ENCODE peak calls at places on chromosomes 1 and 21, in five cellular contexts. J, M, C, Z and U are unnamed samples.
A peak's percentile ranks its signal among the peaks of the same experiment; 100 is the strongest.

GRCh38 chr1:65260851-65261473 is 48.4 kb upstream of the DNAJC6 start:
- DNase-seq in J (peak; percentile 67), M (no peak), C (peak; percentile 59), Z (no peak), U (no peak)

GRCh38 chr1:182515556-182515955 is 65.6 kb downstream of the RGSL1 start:
- DNase-seq in J (no peak), M (no peak), C (no peak), Z (no peak), U (no peak)

GRCh38 chr1:205920159-205920558 is 23.1 kb downstream of the SLC26A9 start:
- DNase-seq in J (peak; percentile 34), M (no peak), C (no peak), Z (peak; percentile 96), U (no peak)

GRCh38 chr1:20663365-20663764 is 2.2 kb upstream of the DDOST start:
- DNase-seq in J (no peak), M (no peak), C (no peak), Z (no peak), U (no peak)

GRCh38 chr1:111769517-111770146 is 13.9 kb downstream of the DDX20 start:
- DNase-seq in J (peak; percentile 78), M (no peak), C (peak; percentile 63), Z (peak; percentile 46), U (peak; percentile 70)

GRCh38 chr1:158011714-158012113 is 18.3 kb downstream of the KIRREL1 start:
- DNase-seq in J (peak; percentile 64), M (no peak), C (no peak), Z (no peak), U (no peak)

GRCh38 chr1:36085686-36086526 is 2.0 kb downstream of the TEKT2 start:
- DNase-seq in J (no peak), M (no peak), C (no peak), Z (no peak), U (no peak)

GRCh38 chr1:18479484-18479883 is 1.2 kb upstream of the KLHDC7A start:
- DNase-seq in J (no peak), M (no peak), C (no peak), Z (no peak), U (no peak)

GRCh38 chr1:187396929-187397796 is 568.4 kb downstream of the PLA2G4A start:
- DNase-seq in J (no peak), M (no peak), C (no peak), Z (no peak), U (no peak)

GRCh38 chr1:79599257-79599656 is 592.7 kb upstream of the ADGRL4 start:
- DNase-seq in J (no peak), M (no peak), C (no peak), Z (no peak), U (no peak)

GRCh38 chr1:50251592-50252165 is 143.0 kb downstream of the ELAVL4 start:
- DNase-seq in J (no peak), M (no peak), C (no peak), Z (no peak), U (no peak)

GRCh38 chr21:43297411-43297981 is 128.7 kb downstream of the CRYAA start:
- DNase-seq in J (no peak), M (no peak), C (no peak), Z (no peak), U (no peak)

GRCh38 chr1:24112381-24113169 is 640 bp upstream of the MYOM3 start:
- DNase-seq in J (peak; percentile 65), M (peak; percentile 78), C (peak; percentile 59), Z (peak; percentile 78), U (peak; percentile 35)

GRCh38 chr1:154611150-154611865 is 3.3 kb upstream of the ADAR start:
- DNase-seq in J (no peak), M (no peak), C (no peak), Z (no peak), U (no peak)

GRCh38 chr1:45566722-45567121 is 16.1 kb downstream of the AKR1A1 start:
- DNase-seq in J (no peak), M (peak; percentile 34), C (no peak), Z (peak; percentile 45), U (no peak)

GRCh38 chr21:40685121-40685630 is 161.8 kb downstream of the DSCAM start:
- DNase-seq in J (no peak), M (no peak), C (no peak), Z (no peak), U (no peak)

GRCh38 chr21:40681164-40681859 is 165.6 kb downstream of the DSCAM start:
- DNase-seq in J (no peak), M (no peak), C (no peak), Z (no peak), U (no peak)

GRCh38 chr21:40678681-40679284 is 168.2 kb downstream of the DSCAM start:
- DNase-seq in J (no peak), M (no peak), C (no peak), Z (no peak), U (no peak)

GRCh38 chr21:40683349-40683748 is 163.6 kb downstream of the DSCAM start:
- DNase-seq in J (no peak), M (no peak), C (no peak), Z (no peak), U (no peak)

GRCh38 chr21:40680311-40680710 is 166.6 kb downstream of the DSCAM start:
- DNase-seq in J (no peak), M (no peak), C (no peak), Z (no peak), U (no peak)
- TF ChIP-seq CTCF in J (no peak), M (no peak), C (no peak), Z (no peak), U (no peak)

GRCh38 chr1:167145965-167146364 is 52.1 kb downstream of the STYXL2 start:
- DNase-seq in J (no peak), M (no peak), C (no peak), Z (no peak), U (no peak)

GRCh38 chr1:167146903-167147539 is 53.1 kb downstream of the STYXL2 start:
- DNase-seq in J (no peak), M (no peak), C (no peak), Z (no peak), U (no peak)

GRCh38 chr1:167152192-167152876 is 58.5 kb downstream of the STYXL2 start:
- DNase-seq in J (no peak), M (no peak), C (no peak), Z (no peak), U (peak; percentile 23)

GRCh38 chr1:167150434-167150833 is 56.6 kb downstream of the STYXL2 start:
- DNase-seq in J (no peak), M (no peak), C (no peak), Z (no peak), U (no peak)

GRCh38 chr1:167148388-167148787 is 54.5 kb downstream of the STYXL2 start:
- DNase-seq in J (no peak), M (no peak), C (no peak), Z (no peak), U (no peak)
- H3K27ac ChIP-seq in J (no peak overlapping the region), M (no peak overlapping the region), C (no peak overlapping the region), Z (no peak overlapping the region), U (no peak overlapping the region)

DNA sequence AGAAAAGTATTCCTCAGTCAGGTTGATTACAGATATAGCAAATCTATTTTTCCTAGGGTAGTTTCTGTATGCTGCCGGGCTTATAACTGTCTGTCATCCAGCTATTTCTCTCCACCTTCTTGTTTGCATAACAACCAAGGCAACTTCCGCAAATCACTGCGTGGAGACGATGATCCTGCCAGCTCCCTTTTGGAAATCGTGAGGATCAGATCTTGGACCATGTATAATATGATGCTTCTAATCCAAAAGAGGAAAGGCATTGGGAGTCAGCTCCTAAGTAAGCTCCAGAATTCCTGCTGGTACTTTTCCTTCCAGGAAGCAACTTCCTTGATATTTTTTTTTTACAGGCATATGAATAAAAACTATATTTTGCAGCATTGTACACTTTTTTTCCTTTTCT is 445 bp upstream of the RGS4 start:
- DNase-seq in J (peak; percentile 16), M (no peak), C (no peak), Z (no peak), U (no peak)
- H3K4me3 ChIP-seq in J (peak overlapping the region; percentile 30), M (peak overlapping the region; percentile 45), C (no peak overlapping the region), Z (no peak overlapping the region), U (no peak overlapping the region)

DNA sequence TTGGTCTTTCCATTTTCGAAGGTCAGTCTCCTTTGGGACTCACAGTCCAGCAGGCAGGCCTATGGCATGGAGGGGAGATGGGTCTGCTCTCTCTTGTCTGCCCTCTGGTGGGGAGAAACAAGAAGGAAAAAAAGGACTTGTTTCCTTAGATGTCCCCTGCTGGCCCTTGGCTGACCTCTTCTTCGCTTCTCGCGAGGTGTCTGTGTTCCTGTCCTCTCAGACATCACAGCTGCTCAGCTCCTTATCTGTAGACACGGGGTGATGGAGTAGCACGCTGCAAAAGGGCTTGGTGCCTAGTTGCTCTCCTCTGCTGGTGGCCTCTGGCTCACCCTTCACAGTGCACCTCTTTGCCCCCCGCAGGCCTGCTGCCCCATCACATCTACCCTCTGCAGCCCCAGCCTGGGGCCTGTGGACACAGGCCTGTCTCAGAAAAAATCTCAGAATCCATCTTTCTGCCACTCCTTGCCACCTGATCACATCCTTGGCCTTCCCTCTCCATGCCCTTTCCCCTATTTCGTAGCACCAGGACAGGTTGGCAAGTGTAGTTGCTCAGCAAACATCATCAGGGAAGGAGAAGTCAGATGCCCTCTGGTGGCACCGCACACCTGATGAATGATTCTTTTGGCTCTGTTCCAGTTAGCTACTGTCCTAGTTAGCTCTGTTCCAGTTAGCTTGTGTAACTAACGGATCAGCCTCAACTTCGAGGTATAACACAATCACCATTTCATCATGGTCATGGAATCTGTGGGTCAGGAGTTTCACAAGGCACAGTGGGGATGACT is 18.7 kb upstream of the AK2 start:
- DNase-seq in J (peak; percentile 87), M (peak; percentile 57), C (peak; percentile 92), Z (peak; percentile 75), U (peak; percentile 96)
- TF ChIP-seq CTCF in J (peak; percentile 80), M (peak; percentile 61), C (peak; percentile 55), Z (peak; percentile 40), U (peak; percentile 52)

GRCh38 chr1:8122477-8123407 is 96.6 kb upstream of the ERRFI1 start:
- DNase-seq in J (peak; percentile 85), M (no peak), C (no peak), Z (no peak), U (no peak)

GRCh38 chr1:8122160-8122476 is 96.0 kb upstream of the ERRFI1 start:
- DNase-seq in J (peak; percentile 60), M (no peak), C (no peak), Z (no peak), U (no peak)

GRCh38 chr1:8121261-8122159 is 95.4 kb upstream of the ERRFI1 start:
- DNase-seq in J (peak; percentile 94), M (peak; percentile 68), C (peak; percentile 77), Z (peak; percentile 54), U (no peak)

GRCh38 chr1:8118031-8118451 is 91.9 kb upstream of the ERRFI1 start:
- DNase-seq in J (no peak), M (no peak), C (peak; percentile 59), Z (no peak), U (no peak)

GRCh38 chr1:8120693-8121260 is 94.7 kb upstream of the ERRFI1 start:
- DNase-seq in J (peak; percentile 34), M (peak; percentile 50), C (peak; percentile 78), Z (peak; percentile 40), U (no peak)
- H3K27ac ChIP-seq in J (peak overlapping the region; percentile 93), M (peak overlapping the region; percentile 91), C (peak overlapping the region; percentile 86), Z (peak overlapping the region; percentile 78), U (no peak overlapping the region)

GRCh38 chr1:85059563-85059962 is 11.3 kb upstream of the MCOLN3 start:
- DNase-seq in J (no peak), M (no peak), C (no peak), Z (no peak), U (no peak)

GRCh38 chr1:85062425-85063026 is 14.2 kb upstream of the MCOLN3 start:
- DNase-seq in J (no peak), M (no peak), C (no peak), Z (no peak), U (no peak)

GRCh38 chr1:85060038-85060437 is 11.7 kb upstream of the MCOLN3 start:
- DNase-seq in J (no peak), M (no peak), C (no peak), Z (no peak), U (no peak)

GRCh38 chr1:85058781-85059180 is 10.5 kb upstream of the MCOLN3 start:
- DNase-seq in J (no peak), M (no peak), C (no peak), Z (no peak), U (no peak)

GRCh38 chr1:85061711-85062424 is 13.6 kb upstream of the MCOLN3 start:
- DNase-seq in J (peak; percentile 99), M (peak; percentile 91), C (peak; percentile 95), Z (peak; percentile 92), U (no peak)
- H3K4me3 ChIP-seq in J (peak overlapping the region; percentile 49), M (peak overlapping the region; percentile 74), C (peak overlapping the region; percentile 41), Z (peak overlapping the region; percentile 30), U (no peak overlapping the region)